ENCODE peak calls at places on chromosomes 11 and 22, in eight cellular contexts. One of them, this sample, is unnamed.

GRCh38 chr22:20782083-20782482 is 8.2 kb downstream of the SERPIND1 start:
- DNase-seq in kidney tubule cell: no peak
- DNase-seq in stimulated activated CD4-positive, alpha-beta T cell treated with anti-CD3 and anti-CD28 coated beads, Interleukin-15, amount 100 ng/mL, for 48 hours: no peak
- DNase-seq in posterior cingulate gyrus: no peak
- DNase-seq in activated gamma-delta T cell treated with anti-CD3 and anti-CD28 coated beads, Interleukin-2, amount 50 U/mL, for 16 hours: no peak
- DNase-seq in iris pigment epithelial cell: no peak
- DNase-seq in CD8-positive, alpha-beta memory T cell: no peak
- DNase-seq in AG09319: no peak
- DNase-seq in this sample: no peak

GRCh38 chr22:32037236-32037635 is 5.8 kb upstream of the SLC5A1 start:
- DNase-seq in iris pigment epithelial cell: no peak
- DNase-seq in posterior cingulate gyrus: no peak
- DNase-seq in activated gamma-delta T cell treated with anti-CD3 and anti-CD28 coated beads, Interleukin-2, amount 50 U/mL, for 16 hours: no peak
- DNase-seq in CD8-positive, alpha-beta memory T cell: no peak
- DNase-seq in stimulated activated CD4-positive, alpha-beta T cell treated with anti-CD3 and anti-CD28 coated beads, Interleukin-15, amount 100 ng/mL, for 48 hours: no peak
- DNase-seq in kidney tubule cell: no peak
- DNase-seq in AG09319: no peak
- DNase-seq in this sample: no peak

GRCh38 chr22:23269441-23270211 is 89.3 kb downstream of the BCR start:
- DNase-seq in activated gamma-delta T cell treated with anti-CD3 and anti-CD28 coated beads, Interleukin-2, amount 50 U/mL, for 16 hours: no peak
- DNase-seq in stimulated activated CD4-positive, alpha-beta T cell treated with anti-CD3 and anti-CD28 coated beads, Interleukin-15, amount 100 ng/mL, for 48 hours: no peak
- DNase-seq in CD8-positive, alpha-beta memory T cell: no peak
- DNase-seq in iris pigment epithelial cell: no peak
- DNase-seq in AG09319: no peak
- DNase-seq in kidney tubule cell: no peak
- DNase-seq in posterior cingulate gyrus: no peak
- DNase-seq in this sample: no peak

GRCh38 chr11:9680028-9680427 is 16.2 kb downstream of the SWAP70 start:
- DNase-seq in activated gamma-delta T cell treated with anti-CD3 and anti-CD28 coated beads, Interleukin-2, amount 50 U/mL, for 16 hours: no peak
- DNase-seq in kidney tubule cell: no peak
- DNase-seq in iris pigment epithelial cell: peak; percentile 53
- DNase-seq in CD8-positive, alpha-beta memory T cell: no peak
- DNase-seq in AG09319: no peak
- DNase-seq in stimulated activated CD4-positive, alpha-beta T cell treated with anti-CD3 and anti-CD28 coated beads, Interleukin-15, amount 100 ng/mL, for 48 hours: no peak
- DNase-seq in posterior cingulate gyrus: no peak
- DNase-seq in this sample: no peak

GRCh38 chr22:38413085-38414008 is 41.7 kb downstream of the KCNJ4 start:
- DNase-seq in stimulated activated CD4-positive, alpha-beta T cell treated with anti-CD3 and anti-CD28 coated beads, Interleukin-15, amount 100 ng/mL, for 48 hours: no peak
- DNase-seq in kidney tubule cell: no peak
- DNase-seq in CD8-positive, alpha-beta memory T cell: no peak
- DNase-seq in AG09319: no peak
- DNase-seq in posterior cingulate gyrus: no peak
- DNase-seq in activated gamma-delta T cell treated with anti-CD3 and anti-CD28 coated beads, Interleukin-2, amount 50 U/mL, for 16 hours: no peak
- DNase-seq in iris pigment epithelial cell: no peak
- DNase-seq in this sample: no peak

GRCh38 chr22:41658869-41659268 is 29.8 kb downstream of the SNU13 start:
- DNase-seq in stimulated activated CD4-positive, alpha-beta T cell treated with anti-CD3 and anti-CD28 coated beads, Interleukin-15, amount 100 ng/mL, for 48 hours: no peak
- DNase-seq in iris pigment epithelial cell: no peak
- DNase-seq in CD8-positive, alpha-beta memory T cell: no peak
- DNase-seq in activated gamma-delta T cell treated with anti-CD3 and anti-CD28 coated beads, Interleukin-2, amount 50 U/mL, for 16 hours: no peak
- DNase-seq in AG09319: no peak
- DNase-seq in kidney tubule cell: no peak
- DNase-seq in posterior cingulate gyrus: no peak
- DNase-seq in this sample: no peak

GRCh38 chr11:71928739-71929443 is at the start of gene RNF121:
- DNase-seq in AG09319: peak; percentile 83
- DNase-seq in CD8-positive, alpha-beta memory T cell: peak; percentile 95
- DNase-seq in posterior cingulate gyrus: peak; percentile 97
- DNase-seq in iris pigment epithelial cell: peak; percentile 97
- DNase-seq in activated gamma-delta T cell treated with anti-CD3 and anti-CD28 coated beads, Interleukin-2, amount 50 U/mL, for 16 hours: peak; percentile 97
- DNase-seq in kidney tubule cell: peak; percentile 95
- DNase-seq in stimulated activated CD4-positive, alpha-beta T cell treated with anti-CD3 and anti-CD28 coated beads, Interleukin-15, amount 100 ng/mL, for 48 hours: peak; percentile 99
- DNase-seq in this sample: peak; percentile 95

GRCh38 chr22:16989915-16990314 is 18.1 kb downstream of the GAB4 start:
- DNase-seq in iris pigment epithelial cell: no peak
- DNase-seq in activated gamma-delta T cell treated with anti-CD3 and anti-CD28 coated beads, Interleukin-2, amount 50 U/mL, for 16 hours: no peak
- DNase-seq in AG09319: no peak
- DNase-seq in kidney tubule cell: peak; percentile 1
- DNase-seq in stimulated activated CD4-positive, alpha-beta T cell treated with anti-CD3 and anti-CD28 coated beads, Interleukin-15, amount 100 ng/mL, for 48 hours: no peak
- DNase-seq in CD8-positive, alpha-beta memory T cell: no peak
- DNase-seq in posterior cingulate gyrus: no peak
- DNase-seq in this sample: no peak

GRCh38 chr22:41256254-41256897 is 15.6 kb upstream of the CHADL start:
- DNase-seq in iris pigment epithelial cell: peak; percentile 87
- DNase-seq in posterior cingulate gyrus: no peak
- DNase-seq in kidney tubule cell: peak; percentile 50
- DNase-seq in CD8-positive, alpha-beta memory T cell: no peak
- DNase-seq in stimulated activated CD4-positive, alpha-beta T cell treated with anti-CD3 and anti-CD28 coated beads, Interleukin-15, amount 100 ng/mL, for 48 hours: no peak
- DNase-seq in activated gamma-delta T cell treated with anti-CD3 and anti-CD28 coated beads, Interleukin-2, amount 50 U/mL, for 16 hours: no peak
- DNase-seq in AG09319: peak; percentile 47
- DNase-seq in this sample: no peak

GRCh38 chr11:36376315-36376887 is 80.3 kb downstream of the PRR5L start:
- DNase-seq in CD8-positive, alpha-beta memory T cell: no peak
- DNase-seq in kidney tubule cell: peak; percentile 55
- DNase-seq in AG09319: no peak
- DNase-seq in activated gamma-delta T cell treated with anti-CD3 and anti-CD28 coated beads, Interleukin-2, amount 50 U/mL, for 16 hours: no peak
- DNase-seq in stimulated activated CD4-positive, alpha-beta T cell treated with anti-CD3 and anti-CD28 coated beads, Interleukin-15, amount 100 ng/mL, for 48 hours: no peak
- DNase-seq in posterior cingulate gyrus: peak; percentile 36
- DNase-seq in iris pigment epithelial cell: peak; percentile 55
- DNase-seq in this sample: no peak

GRCh38 chr11:10818594-10818993 is 9.9 kb upstream of the EIF4G2 start:
- DNase-seq in iris pigment epithelial cell: peak; percentile 84
- DNase-seq in stimulated activated CD4-positive, alpha-beta T cell treated with anti-CD3 and anti-CD28 coated beads, Interleukin-15, amount 100 ng/mL, for 48 hours: no peak
- DNase-seq in kidney tubule cell: peak; percentile 57
- DNase-seq in CD8-positive, alpha-beta memory T cell: no peak
- DNase-seq in activated gamma-delta T cell treated with anti-CD3 and anti-CD28 coated beads, Interleukin-2, amount 50 U/mL, for 16 hours: no peak
- DNase-seq in posterior cingulate gyrus: no peak
- DNase-seq in AG09319: peak; percentile 18
- DNase-seq in this sample: no peak

GRCh38 chr11:85874265-85874664 is 19.1 kb downstream of the CCDC83 start:
- DNase-seq in posterior cingulate gyrus: no peak
- DNase-seq in AG09319: no peak
- DNase-seq in kidney tubule cell: no peak
- DNase-seq in CD8-positive, alpha-beta memory T cell: no peak
- DNase-seq in activated gamma-delta T cell treated with anti-CD3 and anti-CD28 coated beads, Interleukin-2, amount 50 U/mL, for 16 hours: no peak
- DNase-seq in stimulated activated CD4-positive, alpha-beta T cell treated with anti-CD3 and anti-CD28 coated beads, Interleukin-15, amount 100 ng/mL, for 48 hours: no peak
- DNase-seq in iris pigment epithelial cell: peak; percentile 34
- DNase-seq in this sample: no peak

GRCh38 chr22:41650229-41650628 is 29.1 kb downstream of the XRCC6 start:
- DNase-seq in stimulated activated CD4-positive, alpha-beta T cell treated with anti-CD3 and anti-CD28 coated beads, Interleukin-15, amount 100 ng/mL, for 48 hours: no peak
- DNase-seq in kidney tubule cell: no peak
- DNase-seq in activated gamma-delta T cell treated with anti-CD3 and anti-CD28 coated beads, Interleukin-2, amount 50 U/mL, for 16 hours: no peak
- DNase-seq in iris pigment epithelial cell: no peak
- DNase-seq in AG09319: no peak
- DNase-seq in CD8-positive, alpha-beta memory T cell: no peak
- DNase-seq in posterior cingulate gyrus: no peak
- DNase-seq in this sample: no peak

GRCh38 chr11:78525720-78526119 is 48.9 kb downstream of the NARS2 start:
- DNase-seq in activated gamma-delta T cell treated with anti-CD3 and anti-CD28 coated beads, Interleukin-2, amount 50 U/mL, for 16 hours: no peak
- DNase-seq in stimulated activated CD4-positive, alpha-beta T cell treated with anti-CD3 and anti-CD28 coated beads, Interleukin-15, amount 100 ng/mL, for 48 hours: no peak
- DNase-seq in AG09319: no peak
- DNase-seq in iris pigment epithelial cell: peak; percentile 44
- DNase-seq in CD8-positive, alpha-beta memory T cell: no peak
- DNase-seq in posterior cingulate gyrus: no peak
- DNase-seq in kidney tubule cell: no peak
- DNase-seq in this sample: no peak

GRCh38 chr11:82996966-82997606 is 74.6 kb downstream of the RAB30 start:
- DNase-seq in activated gamma-delta T cell treated with anti-CD3 and anti-CD28 coated beads, Interleukin-2, amount 50 U/mL, for 16 hours: no peak
- DNase-seq in iris pigment epithelial cell: peak; percentile 32
- DNase-seq in kidney tubule cell: peak; percentile 68
- DNase-seq in AG09319: no peak
- DNase-seq in posterior cingulate gyrus: no peak
- DNase-seq in CD8-positive, alpha-beta memory T cell: no peak
- DNase-seq in stimulated activated CD4-positive, alpha-beta T cell treated with anti-CD3 and anti-CD28 coated beads, Interleukin-15, amount 100 ng/mL, for 48 hours: peak; percentile 25
- DNase-seq in this sample: no peak

This sample was measured in activated effector memory CD4-positive, alpha-beta T cell treated with Interleukin-2 at 50 U/mL for 16 hours.